ENCODE peak calls at places on chromosomes 6 and 20, in six cellular contexts. One of them, this sample, is unnamed.

GRCh38 chr20:62137478-62138203 is 5.6 kb downstream of the PSMA7 start:
- DNase-seq in pancreas: no peak
- DNase-seq in fibroblast of the aortic adventitia: no peak
- DNase-seq in PC-9: no peak
- DNase-seq in left lung: no peak
- DNase-seq in stomach: no peak
- DNase-seq in this sample: no peak

GRCh38 chr6:109465772-109466171 is 10.2 kb upstream of the MICAL1 start:
- DNase-seq in fibroblast of the aortic adventitia: no peak
- DNase-seq in stomach: peak
- DNase-seq in left lung: peak
- DNase-seq in pancreas: no peak
- DNase-seq in PC-9: no peak
- DNase-seq in this sample: no peak

GRCh38 chr6:159852877-159853276 is 37.9 kb upstream of the MAS1 start:
- DNase-seq in left lung: no peak
- DNase-seq in stomach: no peak
- DNase-seq in pancreas: no peak
- DNase-seq in PC-9: no peak
- DNase-seq in fibroblast of the aortic adventitia: peak
- DNase-seq in this sample: peak

GRCh38 chr20:44912189-44912588 is 2.3 kb downstream of the PABPC1L start:
- DNase-seq in left lung: no peak
- DNase-seq in fibroblast of the aortic adventitia: no peak
- DNase-seq in stomach: no peak
- DNase-seq in pancreas: no peak
- DNase-seq in PC-9: no peak
- DNase-seq in this sample: no peak

GRCh38 chr20:12051206-12052163 is 133.8 kb downstream of the BTBD3 start:
- DNase-seq in stomach: no peak
- DNase-seq in PC-9: no peak
- DNase-seq in pancreas: no peak
- DNase-seq in fibroblast of the aortic adventitia: peak
- DNase-seq in left lung: no peak
- DNase-seq in this sample: no peak

GRCh38 chr6:44107017-44107416 is 20.2 kb downstream of the MRPL14 start:
- DNase-seq in pancreas: no peak
- DNase-seq in PC-9: no peak
- DNase-seq in stomach: no peak
- DNase-seq in fibroblast of the aortic adventitia: no peak
- DNase-seq in left lung: no peak
- DNase-seq in this sample: no peak

GRCh38 chr6:64538760-64539159 is 903.2 kb downstream of the PHF3 start:
- DNase-seq in fibroblast of the aortic adventitia: no peak
- DNase-seq in stomach: no peak
- DNase-seq in pancreas: no peak
- DNase-seq in PC-9: no peak
- DNase-seq in left lung: no peak
- DNase-seq in this sample: no peak

GRCh38 chr20:59547596-59547995 is 56.7 kb upstream of the PHACTR3 start:
- DNase-seq in PC-9: no peak
- DNase-seq in stomach: no peak
- DNase-seq in left lung: no peak
- DNase-seq in pancreas: no peak
- DNase-seq in fibroblast of the aortic adventitia: no peak
- DNase-seq in this sample: no peak

GRCh38 chr20:42401598-42401997 is 783.4 kb upstream of the CHD6 start:
- DNase-seq in fibroblast of the aortic adventitia: no peak
- DNase-seq in PC-9: no peak
- DNase-seq in stomach: no peak
- DNase-seq in pancreas: no peak
- DNase-seq in left lung: no peak
- DNase-seq in this sample: no peak

GRCh38 chr6:107490568-107491058 is 696 bp downstream of the SOBP start:
- DNase-seq in pancreas: no peak
- DNase-seq in stomach: no peak
- DNase-seq in PC-9: no peak
- DNase-seq in left lung: no peak
- DNase-seq in fibroblast of the aortic adventitia: no peak
- DNase-seq in this sample: no peak

GRCh38 chr6:75334266-75335040 is 49.9 kb upstream of the TMEM30A start:
- DNase-seq in stomach: no peak
- DNase-seq in fibroblast of the aortic adventitia: peak
- DNase-seq in left lung: no peak
- DNase-seq in PC-9: no peak
- DNase-seq in pancreas: no peak
- DNase-seq in this sample: no peak

GRCh38 chr6:82144007-82144851 is 103.3 kb downstream of the IBTK start:
- DNase-seq in fibroblast of the aortic adventitia: peak
- DNase-seq in left lung: no peak
- DNase-seq in PC-9: peak
- DNase-seq in pancreas: peak
- DNase-seq in stomach: no peak
- DNase-seq in this sample: peak

GRCh38 chr20:24646331-24646730 is 176.9 kb downstream of the SYNDIG1 start:
- DNase-seq in PC-9: no peak
- DNase-seq in left lung: no peak
- DNase-seq in stomach: no peak
- DNase-seq in fibroblast of the aortic adventitia: no peak
- DNase-seq in pancreas: no peak
- DNase-seq in this sample: no peak

GRCh38 chr6:23329091-23329490 is 759.7 kb downstream of the HDGFL1 start:
- DNase-seq in stomach: no peak
- DNase-seq in fibroblast of the aortic adventitia: no peak
- DNase-seq in pancreas: no peak
- DNase-seq in PC-9: no peak
- DNase-seq in left lung: no peak
- DNase-seq in this sample: no peak

GRCh38 chr20:53227523-53227922 is 255.4 kb downstream of the TSHZ2 start:
- DNase-seq in PC-9: no peak
- DNase-seq in fibroblast of the aortic adventitia: peak
- DNase-seq in left lung: no peak
- DNase-seq in pancreas: no peak
- DNase-seq in stomach: no peak
- DNase-seq in this sample: no peak

GRCh38 chr6:149082320-149082719 is 235.2 kb upstream of the TAB2 start:
- DNase-seq in pancreas: peak
- DNase-seq in stomach: peak
- DNase-seq in left lung: peak
- DNase-seq in PC-9: peak
- DNase-seq in fibroblast of the aortic adventitia: peak
- DNase-seq in this sample: peak

GRCh38 chr6:4732691-4733315 is 43.4 kb upstream of the CDYL start:
- DNase-seq in left lung: peak
- DNase-seq in stomach: peak
- DNase-seq in pancreas: peak
- DNase-seq in fibroblast of the aortic adventitia: peak
- DNase-seq in PC-9: peak
- DNase-seq in this sample: peak

GRCh38 chr6:3876866-3877265 is 27.7 kb downstream of the FAM50B start:
- DNase-seq in pancreas: no peak
- DNase-seq in PC-9: no peak
- DNase-seq in left lung: no peak
- DNase-seq in stomach: no peak
- DNase-seq in fibroblast of the aortic adventitia: peak
- DNase-seq in this sample: no peak

GRCh38 chr20:48332555-48332954 is 495.2 kb downstream of the PREX1 start:
- DNase-seq in left lung: no peak
- DNase-seq in pancreas: no peak
- DNase-seq in fibroblast of the aortic adventitia: no peak
- DNase-seq in PC-9: no peak
- DNase-seq in stomach: no peak
- DNase-seq in this sample: no peak

GRCh38 chr6:33959661-33960344 is 156.0 kb upstream of the MLN start:
- DNase-seq in PC-9: no peak
- DNase-seq in stomach: no peak
- DNase-seq in pancreas: no peak
- DNase-seq in fibroblast of the aortic adventitia: no peak
- DNase-seq in left lung: no peak
- DNase-seq in this sample: no peak

GRCh38 chr6:121033091-121033490 is 301.2 kb downstream of the TBC1D32 start:
- DNase-seq in stomach: no peak
- DNase-seq in pancreas: no peak
- DNase-seq in PC-9: no peak
- DNase-seq in fibroblast of the aortic adventitia: no peak
- DNase-seq in left lung: no peak
- DNase-seq in this sample: no peak

DNA sequence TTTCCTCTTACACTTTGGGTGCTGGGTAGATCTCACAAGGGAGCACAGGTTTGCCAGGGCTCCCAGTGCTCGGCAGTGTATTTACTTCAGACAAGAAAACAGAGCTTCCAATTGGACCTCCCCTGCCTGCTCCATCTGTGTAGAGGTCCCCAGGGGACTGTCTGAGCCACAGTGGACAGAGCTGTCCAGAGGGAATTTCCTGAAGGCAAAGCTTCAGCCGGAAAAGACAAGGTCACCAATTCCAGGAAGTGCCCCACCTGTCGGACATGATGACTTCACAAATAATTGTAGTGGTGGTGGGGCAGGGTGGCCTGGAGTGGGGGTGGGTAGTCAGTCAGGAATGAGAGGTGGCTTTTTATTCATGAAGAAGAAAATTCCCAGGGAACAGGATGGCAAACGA is 18.6 kb downstream of the ADGRF5 start:
- DNase-seq in stomach: no peak
- DNase-seq in pancreas: peak
- DNase-seq in left lung: no peak
- DNase-seq in fibroblast of the aortic adventitia: no peak
- DNase-seq in PC-9: no peak
- DNase-seq in this sample: no peak
- TF ChIP-seq CTCF in stomach: no peak
- TF ChIP-seq CTCF in pancreas: no peak
- TF ChIP-seq CTCF in left lung: no peak
- TF ChIP-seq CTCF in fibroblast of the aortic adventitia: no peak
- TF ChIP-seq CTCF in PC-9: no peak
- TF ChIP-seq CTCF in this sample: no peak

GRCh38 chr6:167827588-167828324 is 1.0 kb downstream of the AFDN start:
- DNase-seq in pancreas: peak
- DNase-seq in fibroblast of the aortic adventitia: peak
- DNase-seq in PC-9: peak
- DNase-seq in left lung: no peak
- DNase-seq in stomach: peak
- DNase-seq in this sample: peak
- TF ChIP-seq CTCF in pancreas: no peak
- TF ChIP-seq CTCF in fibroblast of the aortic adventitia: no peak
- TF ChIP-seq CTCF in PC-9: no peak
- TF ChIP-seq CTCF in left lung: no peak
- TF ChIP-seq CTCF in stomach: no peak
- TF ChIP-seq CTCF in this sample: no peak

DNA sequence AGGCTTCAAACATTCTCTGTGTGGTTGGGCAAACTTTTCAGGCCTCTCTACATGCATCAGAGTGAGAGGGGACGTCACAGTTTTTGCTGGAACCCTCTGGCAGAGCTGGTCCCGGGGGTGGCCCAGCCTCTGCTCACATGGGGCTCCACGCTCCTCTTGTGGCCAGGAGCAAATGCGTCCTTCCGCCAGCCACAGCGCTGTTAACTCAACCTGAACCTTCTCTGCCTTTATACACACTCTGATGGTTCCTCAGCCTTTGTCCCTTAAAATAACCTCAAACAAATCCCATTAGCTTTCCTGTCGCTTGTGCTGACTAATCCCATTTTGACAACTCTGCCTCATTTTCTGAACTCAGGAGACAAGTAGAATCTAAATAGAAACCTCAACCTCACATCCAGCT is 39.4 kb upstream of the TGM6 start:
- DNase-seq in PC-9: no peak
- DNase-seq in stomach: no peak
- DNase-seq in left lung: no peak
- DNase-seq in pancreas: no peak
- DNase-seq in fibroblast of the aortic adventitia: no peak
- DNase-seq in this sample: no peak
- TF ChIP-seq CTCF in PC-9: no peak
- TF ChIP-seq CTCF in stomach: no peak
- TF ChIP-seq CTCF in left lung: no peak
- TF ChIP-seq CTCF in pancreas: no peak
- TF ChIP-seq CTCF in fibroblast of the aortic adventitia: no peak
- TF ChIP-seq CTCF in this sample: no peak

GRCh38 chr20:23043376-23043775 is 6.1 kb downstream of the THBD start:
- DNase-seq in pancreas: no peak
- DNase-seq in fibroblast of the aortic adventitia: no peak
- DNase-seq in left lung: no peak
- DNase-seq in PC-9: no peak
- DNase-seq in stomach: peak
- DNase-seq in this sample: peak
- TF ChIP-seq CTCF in pancreas: no peak
- TF ChIP-seq CTCF in fibroblast of the aortic adventitia: no peak
- TF ChIP-seq CTCF in left lung: no peak
- TF ChIP-seq CTCF in PC-9: no peak
- TF ChIP-seq CTCF in stomach: no peak
- TF ChIP-seq CTCF in this sample: no peak

GRCh38 chr20:35741892-35742740 is at the start of gene RBM39:
- DNase-seq in PC-9: peak
- DNase-seq in fibroblast of the aortic adventitia: peak
- DNase-seq in left lung: peak
- DNase-seq in stomach: peak
- DNase-seq in pancreas: peak
- DNase-seq in this sample: peak
- TF ChIP-seq CTCF in PC-9: peak
- TF ChIP-seq CTCF in fibroblast of the aortic adventitia: peak
- TF ChIP-seq CTCF in left lung: no peak
- TF ChIP-seq CTCF in stomach: no peak
- TF ChIP-seq CTCF in pancreas: peak
- TF ChIP-seq CTCF in this sample: peak